ENCODE peak calls at places on chromosomes 7 and 10, in ten cellular contexts. L is lung microvascular endothelial cell; I is fibroblast of the aortic adventitia; Q is naive thymus-derived CD4-positive, alpha-beta T cell; E is activated naive CD4-positive, alpha-beta T cell treated with anti-CD3 and anti-CD28 coated beads for 36 hours; P is kidney glomerular epithelial cell; W is mesothelial cell of epicardium; K is GM18507; U is M059J; C is stimulated activated CD8-positive, alpha-beta memory T cell treated with anti-CD3 and anti-CD28 coated beads, Interleukin-2, amount 100 ng/mL, for 1 hour. D is an unnamed sample.

GRCh38 chr10:122674781-122675180 is 24.9 kb downstream of the C10orf120 start:
- DNase-seq in L (no peak), I (no peak), Q (no peak), E (no peak), P (no peak), W (no peak), K (no peak), U (no peak), C (no peak), D (no peak)

GRCh38 chr7:116499168-116500070 is at the start of gene CAV2:
- DNase-seq in L (peak), I (peak), Q (no peak), E (peak), P (peak), W (peak), K (no peak), U (peak), C (no peak), D (peak)

GRCh38 chr10:123165445-123166072 is 11.4 kb downstream of the BUB3 start:
- DNase-seq in L (no peak), I (no peak), Q (no peak), E (no peak), P (no peak), W (no peak), K (no peak), U (no peak), C (no peak), D (no peak)

GRCh38 chr7:140330128-140330527 is 68.2 kb downstream of the SLC37A3 start:
- DNase-seq in L (no peak), I (no peak), Q (no peak), E (no peak), P (no peak), W (no peak), K (no peak), U (no peak), C (no peak), D (no peak)

GRCh38 chr7:139992353-139993054 is 70.2 kb downstream of the PARP12 start:
- DNase-seq in L (no peak), I (no peak), Q (no peak), E (no peak), P (no peak), W (no peak), K (no peak), U (no peak), C (no peak), D (no peak)

GRCh38 chr10:56091872-56092271 is 269.2 kb downstream of the ZWINT start:
- DNase-seq in L (no peak), I (no peak), Q (no peak), E (no peak), P (no peak), W (no peak), K (no peak), U (no peak), C (no peak), D (no peak)

GRCh38 chr10:132337019-132337418 is 5.0 kb downstream of the LRRC27 start:
- DNase-seq in L (peak), I (no peak), Q (peak), E (peak), P (no peak), W (no peak), K (no peak), U (no peak), C (no peak), D (peak)

GRCh38 chr10:128859738-128860386 is 607.2 kb upstream of the MGMT start:
- DNase-seq in L (no peak), I (no peak), Q (no peak), E (peak), P (no peak), W (no peak), K (no peak), U (peak), C (no peak), D (no peak)

GRCh38 chr7:4871930-4872675 is 10.3 kb upstream of the PAPOLB start:
- DNase-seq in L (no peak), I (no peak), Q (no peak), E (no peak), P (no peak), W (peak), K (no peak), U (no peak), C (no peak), D (no peak)

GRCh38 chr7:139734395-139734794 is 43.4 kb downstream of the HIPK2 start:
- DNase-seq in L (peak), I (peak), Q (no peak), E (no peak), P (peak), W (no peak), K (no peak), U (peak), C (no peak), D (peak)

GRCh38 chr10:99318048-99318447 is 11.1 kb upstream of the CNNM1 start:
- DNase-seq in L (no peak), I (no peak), Q (no peak), E (no peak), P (no peak), W (no peak), K (no peak), U (no peak), C (no peak), D (no peak)

GRCh38 chr7:70178787-70179186 is 580.5 kb downstream of the AUTS2 start:
- DNase-seq in L (no peak), I (no peak), Q (no peak), E (no peak), P (peak), W (no peak), K (no peak), U (peak), C (no peak), D (no peak)

GRCh38 chr10:132654708-132655661 is 117.4 kb downstream of the INPP5A start:
- DNase-seq in L (peak), I (peak), Q (peak), E (peak), P (peak), W (peak), K (peak), U (peak), C (peak), D (peak)

GRCh38 chr7:3977391-3977790 is 676.3 kb downstream of the SDK1 start:
- DNase-seq in L (no peak), I (no peak), Q (no peak), E (no peak), P (no peak), W (peak), K (no peak), U (no peak), C (no peak), D (no peak)

GRCh38 chr7:84107259-84107658 is 87.3 kb downstream of the SEMA3A start:
- DNase-seq in L (no peak), I (no peak), Q (no peak), E (no peak), P (no peak), W (no peak), K (no peak), U (no peak), C (no peak), D (no peak)

GRCh38 chr7:138784692-138785091 is 13.1 kb upstream of the TMEM213 start:
- DNase-seq in L (no peak), I (peak), Q (no peak), E (no peak), P (no peak), W (no peak), K (no peak), U (peak), C (no peak), D (peak)

GRCh38 chr10:71747039-71747807 is 26.1 kb downstream of the VSIR start:
- DNase-seq in L (no peak), I (no peak), Q (no peak), E (no peak), P (no peak), W (no peak), K (no peak), U (no peak), C (no peak), D (no peak)

GRCh38 chr7:84232653-84233052 is 38.1 kb upstream of the SEMA3A start:
- DNase-seq in L (peak), I (peak), Q (no peak), E (no peak), P (peak), W (no peak), K (no peak), U (peak), C (no peak), D (no peak)

GRCh38 chr7:116357776-116358670 is 141.5 kb upstream of the CAV2 start:
- DNase-seq in L (peak), I (peak), Q (no peak), E (no peak), P (peak), W (no peak), K (no peak), U (peak), C (no peak), D (peak)

GRCh38 chr10:105434970-105435369 is 793.9 kb downstream of the SORCS3 start:
- DNase-seq in L (no peak), I (no peak), Q (no peak), E (no peak), P (peak), W (no peak), K (no peak), U (no peak), C (no peak), D (no peak)

GRCh38 chr10:106897631-106898161 is 266.8 kb downstream of the SORCS1 start:
- DNase-seq in L (no peak), I (no peak), Q (no peak), E (no peak), P (no peak), W (no peak), K (no peak), U (no peak), C (no peak), D (no peak)

GRCh38 chr7:109694122-109694521 is 1124.4 kb downstream of the DNAJB9 start:
- DNase-seq in L (no peak), I (no peak), Q (no peak), E (no peak), P (no peak), W (no peak), K (no peak), U (no peak), C (no peak), D (no peak)

GRCh38 chr7:120591-120991 is 71.8 kb upstream of the FAM20C start:
- DNase-seq in L (no peak), I (no peak), Q (no peak), E (no peak), P (no peak), W (no peak), K (no peak), U (no peak), C (no peak), D (no peak)

GRCh38 chr7:107879400-107880035 is 11.5 kb upstream of the DLD start:
- DNase-seq in L (peak), I (peak), Q (peak), E (peak), P (peak), W (no peak), K (no peak), U (peak), C (no peak), D (peak)

GRCh38 chr10:63388421-63389031 is 77.3 kb downstream of the JMJD1C start:
- DNase-seq in L (peak), I (no peak), Q (peak), E (no peak), P (no peak), W (no peak), K (no peak), U (peak), C (no peak), D (no peak)

D was measured in endothelial cell of umbilical vein.